ENCODE peak calls at places on chromosomes 2 and 18, in five cellular contexts. One of them, this sample, is unnamed.

GRCh38 chr2:133369896-133370295 is 198.4 kb downstream of the NCKAP5 start:
- DNase-seq in HS-5: no peak
- DNase-seq in A172: no peak
- DNase-seq in stimulated activated CD4-positive, alpha-beta T cell treated with anti-CD3 and anti-CD28 coated beads, Interleukin-1b, Interleukin-23, amount 100 ng/mL, for 24 hours: no peak
- DNase-seq in nucleus accumbens: no peak
- DNase-seq in this sample: no peak

GRCh38 chr2:180555391-180555965 is 424.9 kb upstream of the UBE2E3 start:
- DNase-seq in HS-5: no peak
- DNase-seq in A172: no peak
- DNase-seq in stimulated activated CD4-positive, alpha-beta T cell treated with anti-CD3 and anti-CD28 coated beads, Interleukin-1b, Interleukin-23, amount 100 ng/mL, for 24 hours: no peak
- DNase-seq in nucleus accumbens: no peak
- DNase-seq in this sample: no peak

GRCh38 chr18:41594582-41594981 is 360.5 kb upstream of the PIK3C3 start:
- DNase-seq in HS-5: no peak
- DNase-seq in A172: no peak
- DNase-seq in stimulated activated CD4-positive, alpha-beta T cell treated with anti-CD3 and anti-CD28 coated beads, Interleukin-1b, Interleukin-23, amount 100 ng/mL, for 24 hours: no peak
- DNase-seq in nucleus accumbens: no peak
- DNase-seq in this sample: no peak

GRCh38 chr2:205964111-205964761 is 121.7 kb downstream of the INO80D start:
- DNase-seq in HS-5: no peak
- DNase-seq in A172: no peak
- DNase-seq in stimulated activated CD4-positive, alpha-beta T cell treated with anti-CD3 and anti-CD28 coated beads, Interleukin-1b, Interleukin-23, amount 100 ng/mL, for 24 hours: no peak
- DNase-seq in nucleus accumbens: no peak
- DNase-seq in this sample: no peak

GRCh38 chr18:29879763-29880162 is 1162.8 kb downstream of the DSC3 start:
- DNase-seq in HS-5: no peak
- DNase-seq in A172: no peak
- DNase-seq in stimulated activated CD4-positive, alpha-beta T cell treated with anti-CD3 and anti-CD28 coated beads, Interleukin-1b, Interleukin-23, amount 100 ng/mL, for 24 hours: no peak
- DNase-seq in nucleus accumbens: no peak
- DNase-seq in this sample: no peak

GRCh38 chr2:88658890-88659881 is 31.9 kb upstream of the EIF2AK3 start:
- DNase-seq in HS-5: peak
- DNase-seq in A172: peak
- DNase-seq in stimulated activated CD4-positive, alpha-beta T cell treated with anti-CD3 and anti-CD28 coated beads, Interleukin-1b, Interleukin-23, amount 100 ng/mL, for 24 hours: no peak
- DNase-seq in nucleus accumbens: no peak
- DNase-seq in this sample: no peak

GRCh38 chr18:36652503-36652902 is 176.3 kb downstream of the TPGS2 start:
- DNase-seq in HS-5: no peak
- DNase-seq in A172: no peak
- DNase-seq in stimulated activated CD4-positive, alpha-beta T cell treated with anti-CD3 and anti-CD28 coated beads, Interleukin-1b, Interleukin-23, amount 100 ng/mL, for 24 hours: no peak
- DNase-seq in nucleus accumbens: no peak
- DNase-seq in this sample: no peak

GRCh38 chr2:235666240-235666781 is 172.5 kb downstream of the AGAP1 start:
- DNase-seq in HS-5: no peak
- DNase-seq in A172: peak
- DNase-seq in stimulated activated CD4-positive, alpha-beta T cell treated with anti-CD3 and anti-CD28 coated beads, Interleukin-1b, Interleukin-23, amount 100 ng/mL, for 24 hours: no peak
- DNase-seq in nucleus accumbens: peak
- DNase-seq in this sample: peak

GRCh38 chr2:68828887-68829708 is 42.1 kb downstream of the BMP10 start:
- DNase-seq in HS-5: peak
- DNase-seq in A172: peak
- DNase-seq in stimulated activated CD4-positive, alpha-beta T cell treated with anti-CD3 and anti-CD28 coated beads, Interleukin-1b, Interleukin-23, amount 100 ng/mL, for 24 hours: no peak
- DNase-seq in nucleus accumbens: peak
- DNase-seq in this sample: peak

This sample was measured in hypothalamus.